ENCODE peak calls at places on chromosomes 5 and 9, in eight cellular contexts. L, I, O, T, R, X, S and H are unnamed samples.

GRCh38 chr5:125409101-125409495 is 662.7 kb upstream of the ZNF608 start:
- DNase-seq in X (no peak), R (no peak), T (no peak), I (no peak), O (no peak), S (no peak), L (no peak), H (no peak)

GRCh38 chr9:87518702-87519335 is 21.2 kb downstream of the DAPK1 start:
- DNase-seq in O (no peak), L (no peak), T (peak; percentile 92), X (peak; percentile 34), I (peak; percentile 27), S (no peak), R (no peak), H (peak; percentile 60)

GRCh38 chr5:179553875-179554274 is 3.5 kb downstream of the RUFY1 start:
- DNase-seq in R (peak; percentile 78), X (no peak), L (peak; percentile 67), O (no peak), I (peak; percentile 64), S (no peak), T (no peak), H (no peak)

GRCh38 chr9:123000371-123001068 is 32.9 kb upstream of the GPR21 start:
- DNase-seq in O (no peak), X (no peak), T (no peak), R (no peak), S (no peak), L (no peak), I (no peak), H (no peak)

GRCh38 chr5:73480500-73480899 is 17.7 kb upstream of the BTF3 start:
- DNase-seq in T (no peak), L (no peak), R (no peak), O (no peak), S (no peak), I (no peak), X (no peak), H (no peak)

GRCh38 chr5:19497229-19497815 is 490.7 kb downstream of the CDH18 start:
- DNase-seq in I (no peak), S (no peak), T (no peak), O (no peak), R (no peak), L (no peak), X (no peak), H (no peak)

GRCh38 chr9:120915854-120916495 is 10.6 kb downstream of the TRAF1 start:
- DNase-seq in S (no peak), L (no peak), I (no peak), R (no peak), O (peak; percentile 2), T (no peak), X (no peak), H (no peak)

GRCh38 chr5:112186401-112186990 is 232.6 kb downstream of the EPB41L4A start:
- DNase-seq in I (peak; percentile 23), X (no peak), T (no peak), R (peak; percentile 33), S (peak; percentile 74), L (no peak), O (no peak), H (no peak)

GRCh38 chr5:176704355-176704754 is 57.1 kb downstream of the TSPAN17 start:
- DNase-seq in X (no peak), I (no peak), O (no peak), L (no peak), S (no peak), T (no peak), R (no peak), H (no peak)

GRCh38 chr9:11086561-11086960 is 473.8 kb upstream of the PTPRD start:
- DNase-seq in T (no peak), I (peak; percentile 43), S (no peak), L (no peak), O (no peak), R (no peak), X (no peak), H (no peak)

GRCh38 chr5:150446583-150446982 is 3.0 kb downstream of the RPS14 start:
- DNase-seq in T (no peak), L (no peak), I (no peak), O (no peak), R (no peak), X (no peak), S (no peak), H (no peak)
- H3K4me3 ChIP-seq in T (no peak overlapping the region), L (peak overlapping the region; percentile 91), I (no peak overlapping the region), O (no peak overlapping the region), R (no peak overlapping the region), X (no peak overlapping the region), S (no peak overlapping the region), H (no peak overlapping the region)

DNA sequence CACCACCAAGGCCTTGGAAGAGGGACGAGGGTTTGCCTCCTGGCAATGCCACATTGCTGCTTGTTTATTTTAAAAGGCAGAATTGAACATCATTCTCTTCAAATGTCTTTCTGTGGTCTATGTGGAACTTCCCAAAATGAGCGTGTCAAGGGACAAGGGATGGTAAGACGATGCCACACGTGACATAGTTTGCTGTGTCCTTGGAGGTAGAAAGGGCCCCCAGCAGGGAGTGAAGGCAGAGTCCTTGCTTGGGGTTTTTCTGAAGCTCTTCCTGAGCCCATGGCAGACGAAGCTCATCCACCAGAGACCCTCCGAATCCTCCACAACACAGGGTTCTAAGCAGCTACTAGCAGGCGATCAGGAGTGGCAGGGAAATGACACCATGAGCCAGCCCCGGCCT is 28.3 kb downstream of the PRRX2 start:
- DNase-seq in X (no peak), O (no peak), S (peak; percentile 21), R (no peak), L (peak; percentile 30), I (no peak), T (no peak), H (no peak)
- H3K27me3 ChIP-seq in X (peaks cover 36% of the 10 kb centered on the region), O (no peaks in the 10 kb centered on the region), S (no peaks in the 10 kb centered on the region), R (peaks cover 9% of the 10 kb centered on the region), L (peaks cover 24% of the 10 kb centered on the region), I (peaks cover 12% of the 10 kb centered on the region), T (no peaks in the 10 kb centered on the region), H (peaks cover 35% of the 10 kb centered on the region)

DNA sequence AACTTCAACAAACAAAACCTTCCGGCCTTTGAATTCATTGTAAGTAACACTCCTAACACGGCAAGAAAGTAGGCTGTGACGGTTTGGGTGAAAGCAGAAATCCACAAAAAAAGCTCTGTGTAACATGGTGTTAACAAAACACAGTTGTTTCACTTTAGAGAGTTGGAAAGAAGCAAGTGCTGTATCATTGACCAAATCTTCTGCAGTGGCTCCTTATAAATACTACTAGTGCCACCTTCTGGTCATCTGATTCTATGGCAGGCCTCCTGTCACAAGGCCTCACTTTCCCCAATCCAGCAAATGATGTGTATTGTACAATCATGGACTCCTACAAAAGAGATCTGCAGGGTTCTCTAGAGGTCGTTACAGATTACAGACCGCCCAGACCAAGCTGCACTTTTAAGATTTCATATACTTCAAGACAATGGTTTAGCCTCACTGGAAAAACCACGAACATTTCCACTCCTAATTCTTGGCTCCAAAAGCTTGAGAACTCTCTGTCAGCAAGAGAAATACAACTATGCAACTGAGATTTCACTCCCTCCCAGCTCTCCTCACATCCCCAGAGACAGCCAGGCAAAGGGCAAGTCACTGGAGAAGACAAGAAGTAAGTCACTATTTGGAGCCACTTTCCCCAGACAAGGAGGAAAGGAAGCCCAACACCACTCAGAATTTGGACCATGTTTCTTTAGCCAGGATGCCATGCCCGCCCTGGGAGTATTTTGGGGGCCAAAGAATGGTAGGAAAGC is 196.2 kb downstream of the DTWD2 start:
- DNase-seq in O (no peak), R (no peak), I (peak; percentile 64), X (peak; percentile 41), L (peak; percentile 70), S (peak; percentile 74), T (no peak), H (no peak)
- H3K4me3 ChIP-seq in O (no peak overlapping the region), R (no peak overlapping the region), I (peak overlapping the region; percentile 32), X (peak overlapping the region; percentile 24), L (no peak overlapping the region), S (no peak overlapping the region), T (no peak overlapping the region), H (peak overlapping the region; percentile 13)

DNA sequence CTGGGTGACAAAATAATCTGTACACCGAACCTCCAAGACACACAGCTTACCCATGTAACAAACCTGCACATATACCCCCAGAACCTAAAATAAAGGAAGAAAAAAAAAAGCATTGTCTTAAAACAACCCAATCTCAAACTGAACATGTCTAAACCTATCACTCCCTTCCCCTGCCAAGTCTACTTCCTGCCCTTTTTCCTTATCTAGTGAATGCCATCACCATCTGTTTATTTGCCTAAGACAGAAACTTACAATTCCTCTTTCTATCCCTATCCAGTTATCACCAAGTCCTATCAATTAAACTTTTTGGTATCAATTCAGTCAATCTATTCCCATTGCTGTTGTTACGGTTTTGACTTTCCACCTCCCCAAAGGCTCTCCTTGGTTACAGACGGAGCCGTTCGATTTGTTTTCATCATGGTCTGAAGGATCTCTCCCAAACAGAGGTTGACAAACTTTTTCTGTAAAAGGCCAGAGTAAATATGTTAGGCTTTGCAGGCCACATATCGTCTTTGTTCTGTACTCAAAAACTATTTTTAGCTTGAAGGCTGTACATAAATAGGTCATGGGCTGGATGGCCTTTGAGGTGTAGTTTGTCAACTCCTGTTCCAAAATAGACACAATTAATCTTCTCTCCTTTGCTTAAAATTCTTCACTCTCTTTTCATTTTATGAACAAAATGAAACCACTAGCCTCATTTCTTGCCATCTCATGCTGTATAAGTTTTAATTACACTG is 12.1 kb downstream of the NOL8 start:
- DNase-seq in L (no peak), T (no peak), I (peak; percentile 27), X (no peak), O (no peak), R (no peak), S (no peak), H (no peak)
- H3K27me3 ChIP-seq in L (no peaks in the 10 kb centered on the region), T (no peaks in the 10 kb centered on the region), I (no peaks in the 10 kb centered on the region), X (no peaks in the 10 kb centered on the region), O (no peaks in the 10 kb centered on the region), R (no peaks in the 10 kb centered on the region), S (no peaks in the 10 kb centered on the region), H (no peaks in the 10 kb centered on the region)

GRCh38 chr5:155080721-155081120 is 67.2 kb downstream of the KIF4B start:
- DNase-seq in S (no peak), T (no peak), X (no peak), O (no peak), I (no peak), R (no peak), L (no peak), H (no peak)
- H3K4me3 ChIP-seq in S (no peak overlapping the region), T (no peak overlapping the region), X (no peak overlapping the region), O (no peak overlapping the region), I (no peak overlapping the region), R (no peak overlapping the region), L (no peak overlapping the region), H (no peak overlapping the region)

GRCh38 chr5:43037929-43038510 is 2.1 kb downstream of the ANXA2R start:
- DNase-seq in I (peak; percentile 90), O (no peak), L (peak; percentile 65), S (no peak), X (peak; percentile 28), T (no peak), R (no peak), H (no peak)

GRCh38 chr5:43038523-43038989 is 1.6 kb downstream of the ANXA2R start:
- DNase-seq in T (no peak), X (no peak), R (no peak), O (no peak), L (no peak), I (peak; percentile 79), S (no peak), H (no peak)

GRCh38 chr5:43039115-43039467 is 1.0 kb downstream of the ANXA2R start:
- DNase-seq in T (no peak), I (no peak), X (no peak), R (no peak), S (no peak), O (no peak), L (no peak), H (no peak)

GRCh38 chr5:43036409-43036808 is 3.7 kb downstream of the ANXA2R start:
- DNase-seq in R (no peak), I (no peak), T (no peak), O (no peak), S (no peak), L (no peak), X (no peak), H (no peak)

GRCh38 chr5:43036856-43037711 is 3.0 kb downstream of the ANXA2R start:
- DNase-seq in T (no peak), R (no peak), L (peak; percentile 72), I (peak; percentile 58), O (no peak), X (peak; percentile 34), S (no peak), H (no peak)
- H3K27me3 ChIP-seq in T (peaks cover 26% of the 10 kb centered on the region), R (peaks cover 49% of the 10 kb centered on the region), L (peaks cover 41% of the 10 kb centered on the region), I (no peaks in the 10 kb centered on the region), O (no peaks in the 10 kb centered on the region), X (peaks cover 19% of the 10 kb centered on the region), S (no peaks in the 10 kb centered on the region), H (peaks cover 89% of the 10 kb centered on the region)